ENCODE peak calls at places on chromosomes 4 and X, in six cellular contexts. H is MM.1S, U is foreskin keratinocyte, C is lower lobe of right lung, Q is upper lobe of right lung, R is IMR-90. I is an unnamed sample.

GRCh38 chrX:34877451-34877850 is 65.1 kb upstream of the FAM47B start:
- DNase-seq in H (no peak), U (no peak), C (no peak), Q (no peak), R (peak), I (no peak)

GRCh38 chrX:76454456-76454927 is 27.0 kb downstream of the MAGEE1 start:
- DNase-seq in H (peak), U (no peak), C (no peak), Q (no peak), R (peak), I (no peak)

GRCh38 chr4:145260091-145260490 is 79.7 kb upstream of the OTUD4 start:
- DNase-seq in H (no peak), U (no peak), C (no peak), Q (no peak), R (no peak), I (no peak)

GRCh38 chr4:150308824-150309472 is 230.7 kb downstream of the DCLK2 start:
- DNase-seq in H (no peak), U (peak), C (no peak), Q (no peak), R (peak), I (no peak)

GRCh38 chr4:18556402-18556801 is 534.8 kb upstream of the LCORL start:
- DNase-seq in H (no peak), U (no peak), C (no peak), Q (no peak), R (no peak), I (no peak)

GRCh38 chrX:2677764-2678163 is 13.3 kb upstream of the CD99 start:
- DNase-seq in H (no peak), U (peak), C (peak), Q (peak), R (peak), I (peak)

GRCh38 chr4:78612398-78613005 is 60.9 kb downstream of the ANXA3 start:
- DNase-seq in H (peak), U (no peak), C (no peak), Q (no peak), R (peak), I (peak)

GRCh38 chrX:76159453-76159852 is 13.4 kb upstream of the PBDC1 start:
- DNase-seq in H (no peak), U (no peak), C (no peak), Q (no peak), R (no peak), I (no peak)

GRCh38 chr4:112946127-112946526 is 103.3 kb upstream of the ANK2 start:
- DNase-seq in H (no peak), U (no peak), C (no peak), Q (no peak), R (no peak), I (no peak)

GRCh38 chr4:188439641-188440311 is 300.5 kb downstream of the TRIML1 start:
- DNase-seq in H (no peak), U (peak), C (no peak), Q (no peak), R (peak), I (no peak)

GRCh38 chr4:46270986-46271596 is 118.8 kb downstream of the GABRA2 start:
- DNase-seq in H (peak), U (no peak), C (no peak), Q (no peak), R (peak), I (no peak)

GRCh38 chr4:67084801-67085200 is 460.5 kb downstream of the CENPC start:
- DNase-seq in H (no peak), U (no peak), C (no peak), Q (no peak), R (no peak), I (no peak)

GRCh38 chr4:67083496-67083895 is 461.8 kb downstream of the CENPC start:
- DNase-seq in H (no peak), U (no peak), C (no peak), Q (no peak), R (no peak), I (no peak)

GRCh38 chr4:67091668-67092067 is 453.6 kb downstream of the CENPC start:
- DNase-seq in H (no peak), U (no peak), C (no peak), Q (no peak), R (no peak), I (no peak)

GRCh38 chr4:67082746-67083145 is 462.6 kb downstream of the CENPC start:
- DNase-seq in H (no peak), U (no peak), C (no peak), Q (no peak), R (no peak), I (no peak)

DNA sequence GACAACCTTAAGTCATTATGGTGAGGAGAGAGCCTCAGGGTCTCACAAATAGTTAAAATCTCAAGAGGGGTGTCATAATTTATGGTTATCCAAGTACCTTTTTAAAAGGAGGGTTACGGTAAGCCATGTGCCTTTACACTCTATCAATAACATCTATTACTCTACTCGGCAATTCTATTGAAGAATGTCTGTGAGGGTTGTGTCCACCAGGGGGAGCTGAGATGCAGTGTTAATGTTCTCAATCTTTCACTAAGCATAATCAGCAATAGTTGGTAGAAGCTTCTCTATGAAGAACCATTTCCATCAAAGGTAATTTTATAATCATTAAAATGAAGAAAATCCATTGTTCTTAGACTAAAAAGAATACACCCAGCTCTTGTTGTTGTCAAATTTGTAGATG is 457.4 kb downstream of the CENPC start:
- DNase-seq in H (peak), U (no peak), C (no peak), Q (no peak), R (no peak), I (no peak)
- TF ChIP-seq CTCF in H (peak), U (peak), C (peak), Q (peak), R (no peak), I (no peak)

DNA sequence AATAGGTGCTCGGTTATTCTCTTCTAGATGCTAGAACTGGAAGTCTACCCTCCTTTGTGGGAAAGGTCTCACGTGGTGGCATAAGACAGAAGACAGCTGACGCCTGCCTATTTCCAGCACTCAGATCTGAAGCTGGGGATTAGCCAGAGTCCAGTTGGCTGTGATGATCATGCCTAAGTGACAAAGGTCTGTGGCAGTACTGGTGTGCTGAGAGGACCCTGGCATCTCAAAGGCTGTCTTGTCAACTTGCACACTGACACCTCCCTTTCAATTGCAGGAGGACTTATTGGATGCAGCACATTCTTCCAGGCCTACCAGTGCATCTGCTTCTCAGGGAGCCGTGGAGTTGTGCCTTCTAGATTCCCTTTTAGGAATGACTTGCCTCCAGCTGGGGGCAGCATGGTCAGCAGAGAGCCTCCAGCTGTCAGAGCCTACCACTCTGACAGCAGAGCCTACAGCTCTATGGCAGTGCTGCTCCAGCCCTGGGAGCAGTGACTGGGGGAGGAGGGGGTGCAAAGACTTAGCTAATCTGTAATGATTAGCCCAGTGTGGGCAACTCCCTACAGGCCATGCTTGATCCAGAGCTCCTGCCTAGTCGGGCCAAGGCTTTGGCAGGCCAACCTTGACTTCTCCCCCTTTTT is 13.6 kb upstream of the FGFBP2 start:
- DNase-seq in H (no peak), U (no peak), C (no peak), Q (no peak), R (no peak), I (no peak)
- TF ChIP-seq CTCF in H (no peak), U (peak), C (no peak), Q (no peak), R (no peak), I (no peak)

GRCh38 chr4:140012688-140013087 is 141.3 kb downstream of the MAML3 start:
- DNase-seq in H (peak), U (peak), C (peak), Q (no peak), R (peak), I (peak)
- TF ChIP-seq CTCF in H (peak), U (peak), C (peak), Q (peak), R (peak), I (peak)

DNA sequence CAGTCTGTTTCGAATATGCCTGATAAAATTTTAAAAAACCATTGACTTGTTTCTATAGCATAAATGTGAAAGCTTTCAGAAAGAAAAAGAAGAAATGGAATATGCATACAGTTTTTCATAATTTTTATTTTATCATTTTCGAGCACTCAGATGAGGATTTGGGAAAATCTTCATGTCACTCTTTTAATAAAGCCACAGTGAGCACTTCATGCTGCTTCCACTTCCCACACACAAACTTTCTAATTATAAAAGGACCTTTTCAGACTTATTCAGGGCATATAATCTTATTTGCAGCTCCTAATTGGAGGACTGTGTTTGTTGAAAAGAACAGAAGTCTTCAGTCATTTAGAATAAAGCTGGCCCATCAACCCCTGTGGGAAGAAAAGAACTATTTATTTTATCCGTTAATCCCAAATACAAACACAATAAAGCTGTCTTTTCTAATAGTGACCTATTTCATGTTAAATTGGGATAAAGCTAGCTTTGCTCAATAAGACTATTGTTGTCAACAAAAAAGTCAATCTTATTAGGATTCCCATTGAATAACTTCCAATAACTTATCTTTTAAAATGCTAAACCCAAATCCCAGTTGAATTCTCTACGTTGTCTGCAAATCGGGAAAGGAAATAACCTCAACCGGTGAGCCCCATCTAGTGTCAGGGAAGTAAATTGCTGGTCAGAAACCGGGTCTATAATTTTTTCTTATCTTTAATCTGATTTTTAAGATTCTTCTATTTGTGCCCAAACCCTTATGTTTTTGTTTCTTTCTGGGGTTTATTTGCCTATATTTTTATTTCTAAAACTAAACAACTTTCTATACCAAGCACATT is 211.5 kb downstream of the PDGFRA start:
- DNase-seq in H (peak), U (no peak), C (no peak), Q (no peak), R (peak), I (no peak)
- TF ChIP-seq CTCF in H (peak), U (peak), C (peak), Q (peak), R (peak), I (peak)

GRCh38 chrX:139429913-139430312 is 100.6 kb upstream of the F9 start:
- DNase-seq in H (no peak), U (no peak), C (no peak), Q (no peak), R (no peak), I (no peak)
- TF ChIP-seq CTCF in H (no peak), U (no peak), C (no peak), Q (no peak), R (no peak), I (peak)

GRCh38 chr4:168864831-168865541 is 145.1 kb downstream of the CBR4 start:
- DNase-seq in H (no peak), U (no peak), C (no peak), Q (no peak), R (peak), I (no peak)
- TF ChIP-seq CTCF in H (no peak), U (peak), C (peak), Q (peak), R (peak), I (peak)

GRCh38 chrX:23079347-23079746 is 79.6 kb downstream of the DDX53 start:
- DNase-seq in H (no peak), U (no peak), C (no peak), Q (no peak), R (no peak), I (no peak)
- TF ChIP-seq CTCF in H (no peak), U (no peak), C (no peak), Q (no peak), R (no peak), I (no peak)

GRCh38 chrX:38206036-38206435 is 14.6 kb downstream of the SRPX start:
- DNase-seq in H (no peak), U (no peak), C (no peak), Q (no peak), R (peak), I (no peak)
- TF ChIP-seq CTCF in H (no peak), U (no peak), C (no peak), Q (no peak), R (no peak), I (no peak)

GRCh38 chrX:155389634-155390033 is 7.7 kb downstream of the F8A2 start:
- DNase-seq in H (no peak), U (no peak), C (no peak), Q (no peak), R (no peak), I (no peak)
- TF ChIP-seq CTCF in H (no peak), U (no peak), C (no peak), Q (no peak), R (no peak), I (no peak)

I was measured in AG09319.